ENCODE peak calls at places on chromosomes 13 and 19, in nine cellular contexts. L is choroid plexus epithelial cell; G is uterus; P is AG09309; N is BE2C; C is effector memory CD4-positive, alpha-beta T cell; B is A549; Y is psoas muscle; F is CD8-positive, alpha-beta memory T cell. Z is an unnamed sample.

GRCh38 chr19:34482380-34483250 is 1.1 kb downstream of the WTIP start:
- DNase-seq in F (no peak), P (no peak), G (no peak), C (no peak), Y (no peak), B (peak), L (peak), N (no peak), Z (no peak)

GRCh38 chr13:81001828-81002385 is 661.0 kb upstream of the SPRY2 start:
- DNase-seq in B (no peak), Y (no peak), G (no peak), P (no peak), L (peak), N (no peak), C (no peak), F (no peak), Z (no peak)

GRCh38 chr13:52371736-52372247 is 34.2 kb downstream of the THSD1 start:
- DNase-seq in P (no peak), G (no peak), N (peak), B (no peak), C (no peak), Y (no peak), L (peak), F (no peak), Z (no peak)

GRCh38 chr19:4375164-4375619 is 25.2 kb downstream of the SH3GL1 start:
- DNase-seq in F (no peak), L (no peak), B (no peak), P (no peak), G (no peak), Y (peak), N (peak), C (no peak), Z (peak)

GRCh38 chr13:47932953-47933687 is 68.0 kb downstream of the SUCLA2 start:
- DNase-seq in F (no peak), C (no peak), G (no peak), Y (no peak), B (no peak), L (no peak), N (no peak), P (no peak), Z (no peak)

GRCh38 chr13:40334616-40335015 is 331.8 kb downstream of the FOXO1 start:
- DNase-seq in B (no peak), C (no peak), N (no peak), Y (no peak), L (no peak), P (no peak), G (no peak), F (no peak), Z (no peak)

GRCh38 chr13:82702513-82702912 is 1179.8 kb downstream of the SLITRK1 start:
- DNase-seq in N (no peak), P (no peak), B (no peak), Y (no peak), L (no peak), C (no peak), G (no peak), F (no peak), Z (no peak)

GRCh38 chr13:40191186-40191980 is 475.1 kb downstream of the FOXO1 start:
- DNase-seq in Y (no peak), G (no peak), F (no peak), N (no peak), L (peak), P (no peak), C (no peak), B (no peak), Z (no peak)

GRCh38 chr13:80884031-80884785 is 543.3 kb upstream of the SPRY2 start:
- DNase-seq in L (no peak), C (no peak), N (no peak), P (no peak), F (no peak), Y (no peak), B (no peak), G (no peak), Z (no peak)

DNA sequence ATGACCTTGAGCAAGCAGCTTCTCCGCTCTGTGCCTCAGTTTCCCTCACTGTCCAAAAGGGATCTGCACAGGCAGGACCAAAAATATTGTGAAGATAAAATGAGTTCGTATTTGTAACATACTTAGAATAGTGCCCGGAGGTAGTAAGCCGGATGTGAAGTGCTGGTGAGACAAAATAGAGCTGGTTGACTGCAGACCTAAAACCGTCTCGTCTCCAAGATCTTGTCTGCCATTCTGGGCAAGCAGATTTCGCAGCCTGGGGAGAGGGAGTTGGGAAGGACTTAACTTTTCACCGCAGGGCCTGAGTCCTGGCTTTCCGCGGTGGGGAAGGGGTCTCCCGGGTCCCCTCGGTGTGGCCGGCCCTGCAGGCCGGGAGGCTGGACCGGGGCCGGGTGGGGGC is 8.2 kb upstream of the BBC3 start:
- DNase-seq in L (peak), F (no peak), N (no peak), P (no peak), C (no peak), Y (no peak), G (no peak), B (no peak), Z (no peak)
- H3K4me3 ChIP-seq in L (peak), F (no peak), N (peak), P (no peak), C (peak), Y (peak), G (no peak), B (no peak), Z (no peak)

GRCh38 chr19:39870171-39870971 is 24.2 kb upstream of the FBL start:
- DNase-seq in N (no peak), G (no peak), P (no peak), L (no peak), B (no peak), Y (no peak), C (no peak), F (no peak), Z (no peak)
- H3K4me3 ChIP-seq in N (no peak), G (no peak), P (no peak), L (no peak), B (no peak), Y (no peak), C (no peak), F (no peak), Z (no peak)

GRCh38 chr13:49399801-49400472 is 43.9 kb downstream of the CAB39L start:
- DNase-seq in F (no peak), B (no peak), Y (no peak), L (no peak), P (no peak), G (no peak), C (no peak), N (no peak), Z (no peak)
- H3K4me3 ChIP-seq in F (no peak), B (no peak), Y (peak), L (no peak), P (no peak), G (peak), C (no peak), N (no peak), Z (no peak)

GRCh38 chr13:25860265-25860664 is 191.6 kb downstream of the SHISA2 start:
- DNase-seq in G (no peak), N (no peak), F (no peak), Y (no peak), C (no peak), L (no peak), B (no peak), P (no peak), Z (no peak)
- H3K4me3 ChIP-seq in G (no peak), N (no peak), F (no peak), Y (no peak), C (no peak), L (no peak), B (no peak), P (no peak), Z (no peak)

DNA sequence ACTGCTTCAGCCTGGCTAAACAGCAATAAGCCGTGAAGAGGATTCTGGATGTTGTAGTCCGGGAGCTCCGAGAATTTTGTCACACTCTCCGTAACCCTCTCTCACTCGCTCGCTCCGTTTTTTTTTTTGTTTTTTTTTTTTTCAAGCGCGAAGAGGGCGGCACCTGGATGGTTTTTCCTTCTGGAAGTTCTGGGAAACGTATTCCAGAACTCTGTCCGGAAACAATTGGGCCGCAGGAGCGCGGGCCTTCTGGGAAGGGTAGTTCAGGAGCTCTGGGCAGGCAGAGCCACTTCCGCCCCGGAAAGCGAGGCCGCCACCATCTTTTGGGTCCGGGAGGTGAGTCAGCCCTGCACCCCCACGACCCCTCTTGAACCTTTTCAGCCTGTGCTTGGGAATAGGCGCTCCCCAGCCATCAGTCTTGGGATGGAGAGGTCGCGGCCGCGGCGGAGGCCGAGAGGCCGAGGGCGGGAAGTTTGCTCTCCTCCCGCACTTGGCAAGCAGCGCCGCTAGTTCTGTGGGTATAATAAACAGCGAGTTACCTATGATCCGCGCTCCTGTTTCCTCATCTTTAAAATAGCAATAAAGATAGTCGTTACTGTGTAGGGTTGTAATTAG is at the start of gene ZNF227:
- DNase-seq in Y (peak), G (peak), C (peak), L (peak), N (peak), F (peak), B (peak), P (peak), Z (peak)
- H3K4me3 ChIP-seq in Y (peak), G (peak), C (peak), L (peak), N (peak), F (peak), B (peak), P (peak), Z (peak)

GRCh38 chr19:35960432-35960972 is 24.3 kb downstream of the LRFN3 start:
- DNase-seq in L (no peak), P (no peak), G (no peak), Y (no peak), N (no peak), C (no peak), B (no peak), F (no peak), Z (no peak)

GRCh38 chr19:35959968-35960320 is 23.8 kb downstream of the LRFN3 start:
- DNase-seq in N (no peak), P (no peak), Y (no peak), L (no peak), B (no peak), F (no peak), C (no peak), G (no peak), Z (no peak)

GRCh38 chr19:35955881-35956634 is 19.9 kb downstream of the LRFN3 start:
- DNase-seq in C (no peak), F (no peak), Y (no peak), N (no peak), P (no peak), B (no peak), L (no peak), G (no peak), Z (no peak)

GRCh38 chr19:35959040-35959967 is 23.1 kb downstream of the LRFN3 start:
- DNase-seq in N (peak), C (peak), G (no peak), L (no peak), P (no peak), B (no peak), F (peak), Y (peak), Z (no peak)

DNA sequence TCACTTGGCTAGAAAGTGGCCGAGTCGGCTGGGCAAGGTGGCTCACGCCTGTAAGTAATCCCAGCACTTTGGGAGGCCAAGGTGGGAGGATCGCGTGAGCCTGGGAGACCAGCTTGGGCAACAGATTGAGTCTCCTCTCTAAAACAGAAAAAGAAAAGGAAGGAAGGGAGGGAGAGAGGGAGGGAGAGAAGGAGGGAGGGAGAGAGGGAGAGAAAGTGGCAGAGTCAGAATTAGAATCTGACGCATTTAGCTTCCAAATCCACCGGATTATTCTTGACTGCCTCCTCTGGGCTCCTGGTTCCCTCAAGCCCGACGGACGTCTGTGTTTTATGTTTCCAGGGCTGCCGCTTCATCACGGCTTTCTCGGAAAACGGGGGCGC is 22.5 kb downstream of the LRFN3 start:
- DNase-seq in N (no peak), C (no peak), F (no peak), Y (no peak), L (no peak), P (no peak), B (no peak), G (no peak), Z (no peak)
- H3K4me3 ChIP-seq in N (no peak), C (peak), F (peak), Y (peak), L (no peak), P (no peak), B (peak), G (no peak), Z (no peak)

GRCh38 chr19:974564-975257 is 9.4 kb upstream of the WDR18 start:
- DNase-seq in B (no peak), C (no peak), G (no peak), L (no peak), N (peak), F (peak), Y (no peak), P (no peak), Z (no peak)
- H3K4me3 ChIP-seq in B (no peak), C (no peak), G (no peak), L (no peak), N (no peak), F (no peak), Y (no peak), P (no peak), Z (no peak)

GRCh38 chr13:99971576-99972189 is at the start of gene ZIC5:
- DNase-seq in B (peak), Y (no peak), N (no peak), L (peak), F (no peak), P (no peak), G (no peak), C (no peak), Z (no peak)
- H3K4me3 ChIP-seq in B (peak), Y (peak), N (no peak), L (peak), F (no peak), P (peak), G (no peak), C (no peak), Z (no peak)

DNA sequence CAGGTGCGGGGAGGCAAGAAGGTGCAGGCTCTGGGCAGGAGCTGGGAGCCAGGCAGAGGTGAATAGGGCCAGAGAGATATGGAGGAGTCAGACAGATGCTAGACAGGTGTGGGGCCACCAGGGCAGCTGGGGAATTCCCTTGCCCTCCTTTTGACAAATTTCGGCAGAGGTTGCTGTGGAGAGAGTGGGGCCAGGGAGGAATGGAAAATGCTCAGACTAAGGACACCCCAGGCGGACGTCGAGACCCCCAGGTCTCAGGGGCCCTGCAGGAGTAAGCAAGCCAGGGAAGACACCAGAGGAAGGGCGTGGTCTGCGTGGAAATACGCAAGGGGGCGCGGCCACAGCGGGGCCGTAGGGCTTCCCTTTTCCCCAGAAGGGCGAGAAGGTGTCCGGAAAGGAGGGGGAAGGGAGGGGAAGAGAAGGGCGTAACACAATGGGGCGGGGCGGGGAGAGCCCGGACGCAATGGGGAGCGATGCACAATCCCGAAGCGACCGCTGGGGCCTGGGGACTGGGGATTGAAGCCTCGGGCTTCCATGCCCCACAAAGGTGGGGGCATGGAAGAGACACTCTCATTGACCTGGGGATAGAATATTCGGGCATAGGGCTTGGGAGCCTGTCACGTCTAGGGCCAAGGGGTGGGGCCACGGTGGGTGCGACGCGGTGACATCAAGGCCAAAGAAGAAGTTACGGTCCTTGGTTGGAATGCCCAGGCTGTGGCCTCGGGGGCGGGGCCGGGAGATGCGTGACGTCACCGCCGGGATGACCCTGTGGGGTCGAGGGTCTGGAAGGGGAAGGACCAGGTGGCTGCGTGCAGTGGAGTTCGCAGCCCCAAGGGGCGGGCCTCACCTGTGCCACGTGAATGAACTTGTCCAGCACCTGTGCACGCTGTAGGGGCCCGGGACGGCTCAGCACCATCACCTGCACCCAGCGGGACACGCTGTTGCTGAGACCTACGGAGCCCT is 8.2 kb downstream of the RASGRP4 start:
- DNase-seq in B (peak), L (no peak), Y (peak), C (peak), G (peak), F (peak), N (peak), P (no peak), Z (peak)
- H3K4me3 ChIP-seq in B (peak), L (no peak), Y (peak), C (peak), G (no peak), F (peak), N (peak), P (no peak), Z (peak)

Z was measured in lung.